ENCODE peak calls at places on chromosomes 1 and 21, in nine cellular contexts. One of them, this sample, is unnamed.

GRCh38 chr1:32172621-32173245 is 6.7 kb upstream of the TXLNA start:
- DNase-seq in testis: no peak
- DNase-seq in CD8-positive, alpha-beta T cell: no peak
- DNase-seq in ovary: no peak
- DNase-seq in choroid plexus epithelial cell: peak
- DNase-seq in uterus: no peak
- DNase-seq in AG09309: no peak
- DNase-seq in tibial artery: no peak
- DNase-seq in GM10248: no peak
- DNase-seq in this sample: no peak

GRCh38 chr1:245458234-245458633 is 303.4 kb downstream of the KIF26B start:
- DNase-seq in tibial artery: no peak
- DNase-seq in uterus: no peak
- DNase-seq in ovary: no peak
- DNase-seq in choroid plexus epithelial cell: no peak
- DNase-seq in AG09309: no peak
- DNase-seq in GM10248: no peak
- DNase-seq in testis: no peak
- DNase-seq in CD8-positive, alpha-beta T cell: no peak
- DNase-seq in this sample: no peak

GRCh38 chr1:200893411-200893901 is 1.2 kb upstream of the INAVA start:
- DNase-seq in AG09309: no peak
- DNase-seq in GM10248: no peak
- DNase-seq in choroid plexus epithelial cell: no peak
- DNase-seq in CD8-positive, alpha-beta T cell: no peak
- DNase-seq in testis: no peak
- DNase-seq in tibial artery: no peak
- DNase-seq in uterus: no peak
- DNase-seq in ovary: peak
- DNase-seq in this sample: no peak

GRCh38 chr1:75136158-75136815 is 2.1 kb downstream of the LHX8 start:
- DNase-seq in GM10248: no peak
- DNase-seq in testis: no peak
- DNase-seq in choroid plexus epithelial cell: no peak
- DNase-seq in ovary: no peak
- DNase-seq in uterus: no peak
- DNase-seq in tibial artery: no peak
- DNase-seq in AG09309: no peak
- DNase-seq in CD8-positive, alpha-beta T cell: no peak
- DNase-seq in this sample: no peak

GRCh38 chr1:155970531-155971167 is 7.7 kb downstream of the ARHGEF2 start:
- DNase-seq in GM10248: peak
- DNase-seq in AG09309: no peak
- DNase-seq in CD8-positive, alpha-beta T cell: no peak
- DNase-seq in tibial artery: peak
- DNase-seq in choroid plexus epithelial cell: peak
- DNase-seq in testis: peak
- DNase-seq in ovary: peak
- DNase-seq in uterus: peak
- DNase-seq in this sample: no peak

GRCh38 chr21:45481977-45482898 is 60.0 kb downstream of the SLC19A1 start:
- DNase-seq in choroid plexus epithelial cell: no peak
- DNase-seq in GM10248: no peak
- DNase-seq in uterus: no peak
- DNase-seq in testis: no peak
- DNase-seq in ovary: no peak
- DNase-seq in CD8-positive, alpha-beta T cell: no peak
- DNase-seq in AG09309: no peak
- DNase-seq in tibial artery: no peak
- DNase-seq in this sample: no peak

GRCh38 chr1:202029171-202029665 is 18.8 kb downstream of the ELF3 start:
- DNase-seq in CD8-positive, alpha-beta T cell: no peak
- DNase-seq in uterus: no peak
- DNase-seq in choroid plexus epithelial cell: peak
- DNase-seq in ovary: no peak
- DNase-seq in GM10248: no peak
- DNase-seq in tibial artery: no peak
- DNase-seq in testis: no peak
- DNase-seq in AG09309: peak
- DNase-seq in this sample: peak

GRCh38 chr1:103326595-103326994 is 198.9 kb upstream of the RNPC3 start:
- DNase-seq in ovary: no peak
- DNase-seq in testis: no peak
- DNase-seq in CD8-positive, alpha-beta T cell: no peak
- DNase-seq in tibial artery: no peak
- DNase-seq in GM10248: no peak
- DNase-seq in uterus: no peak
- DNase-seq in AG09309: no peak
- DNase-seq in choroid plexus epithelial cell: no peak
- DNase-seq in this sample: no peak

GRCh38 chr21:45741691-45742090 is 98.2 kb downstream of the PCBP3 start:
- DNase-seq in uterus: no peak
- DNase-seq in AG09309: no peak
- DNase-seq in ovary: no peak
- DNase-seq in tibial artery: no peak
- DNase-seq in CD8-positive, alpha-beta T cell: no peak
- DNase-seq in GM10248: no peak
- DNase-seq in choroid plexus epithelial cell: no peak
- DNase-seq in testis: no peak
- DNase-seq in this sample: no peak

GRCh38 chr1:26358411-26359384 is 4.8 kb upstream of the CRYBG2 start:
- DNase-seq in testis: no peak
- DNase-seq in GM10248: no peak
- DNase-seq in uterus: no peak
- DNase-seq in choroid plexus epithelial cell: no peak
- DNase-seq in tibial artery: no peak
- DNase-seq in AG09309: no peak
- DNase-seq in CD8-positive, alpha-beta T cell: peak
- DNase-seq in ovary: no peak
- DNase-seq in this sample: no peak

GRCh38 chr1:18814340-18815202 is 44.9 kb downstream of the TAS1R2 start:
- DNase-seq in GM10248: no peak
- DNase-seq in testis: no peak
- DNase-seq in choroid plexus epithelial cell: no peak
- DNase-seq in CD8-positive, alpha-beta T cell: no peak
- DNase-seq in ovary: no peak
- DNase-seq in AG09309: no peak
- DNase-seq in uterus: no peak
- DNase-seq in tibial artery: no peak
- DNase-seq in this sample: no peak

GRCh38 chr1:231039161-231040018 is 664 bp downstream of the FAM89A start:
- DNase-seq in GM10248: peak
- DNase-seq in tibial artery: no peak
- DNase-seq in testis: peak
- DNase-seq in ovary: peak
- DNase-seq in CD8-positive, alpha-beta T cell: peak
- DNase-seq in uterus: peak
- DNase-seq in choroid plexus epithelial cell: peak
- DNase-seq in AG09309: no peak
- DNase-seq in this sample: no peak

GRCh38 chr1:173416034-173416433 is 61.1 kb upstream of the PRDX6 start:
- DNase-seq in ovary: no peak
- DNase-seq in CD8-positive, alpha-beta T cell: no peak
- DNase-seq in testis: no peak
- DNase-seq in GM10248: no peak
- DNase-seq in uterus: no peak
- DNase-seq in tibial artery: no peak
- DNase-seq in AG09309: no peak
- DNase-seq in choroid plexus epithelial cell: no peak
- DNase-seq in this sample: no peak

GRCh38 chr1:179550753-179551682 is 24.7 kb downstream of the NPHS2 start:
- DNase-seq in GM10248: no peak
- DNase-seq in uterus: no peak
- DNase-seq in AG09309: peak
- DNase-seq in ovary: no peak
- DNase-seq in CD8-positive, alpha-beta T cell: no peak
- DNase-seq in tibial artery: no peak
- DNase-seq in testis: no peak
- DNase-seq in choroid plexus epithelial cell: peak
- DNase-seq in this sample: no peak

GRCh38 chr21:44462090-44462833 is 7.0 kb downstream of the LRRC3 start:
- DNase-seq in AG09309: no peak
- DNase-seq in ovary: no peak
- DNase-seq in GM10248: no peak
- DNase-seq in testis: no peak
- DNase-seq in tibial artery: no peak
- DNase-seq in CD8-positive, alpha-beta T cell: no peak
- DNase-seq in uterus: no peak
- DNase-seq in choroid plexus epithelial cell: no peak
- DNase-seq in this sample: no peak

GRCh38 chr21:44462834-44463200 is 7.5 kb downstream of the LRRC3 start:
- DNase-seq in uterus: no peak
- DNase-seq in choroid plexus epithelial cell: no peak
- DNase-seq in ovary: no peak
- DNase-seq in GM10248: no peak
- DNase-seq in tibial artery: no peak
- DNase-seq in CD8-positive, alpha-beta T cell: no peak
- DNase-seq in AG09309: no peak
- DNase-seq in testis: no peak
- DNase-seq in this sample: no peak

GRCh38 chr21:44460441-44460755 is 5.1 kb downstream of the LRRC3 start:
- DNase-seq in testis: no peak
- DNase-seq in choroid plexus epithelial cell: no peak
- DNase-seq in uterus: no peak
- DNase-seq in ovary: no peak
- DNase-seq in AG09309: no peak
- DNase-seq in CD8-positive, alpha-beta T cell: no peak
- DNase-seq in tibial artery: no peak
- DNase-seq in GM10248: no peak
- DNase-seq in this sample: no peak

GRCh38 chr21:44461005-44461404 is 5.7 kb downstream of the LRRC3 start:
- DNase-seq in uterus: no peak
- DNase-seq in choroid plexus epithelial cell: no peak
- DNase-seq in testis: no peak
- DNase-seq in GM10248: no peak
- DNase-seq in ovary: no peak
- DNase-seq in CD8-positive, alpha-beta T cell: no peak
- DNase-seq in AG09309: no peak
- DNase-seq in tibial artery: no peak
- DNase-seq in this sample: no peak

GRCh38 chr21:44461438-44462089 is 6.3 kb downstream of the LRRC3 start:
- DNase-seq in tibial artery: no peak
- DNase-seq in AG09309: no peak
- DNase-seq in GM10248: no peak
- DNase-seq in uterus: no peak
- DNase-seq in ovary: no peak
- DNase-seq in CD8-positive, alpha-beta T cell: no peak
- DNase-seq in choroid plexus epithelial cell: no peak
- DNase-seq in testis: peak
- DNase-seq in this sample: no peak
- TF ChIP-seq CTCF in tibial artery: no peak
- TF ChIP-seq CTCF in AG09309: no peak
- TF ChIP-seq CTCF in GM10248: no peak
- TF ChIP-seq CTCF in uterus: no peak
- TF ChIP-seq CTCF in ovary: no peak
- TF ChIP-seq CTCF in CD8-positive, alpha-beta T cell: no peak
- TF ChIP-seq CTCF in choroid plexus epithelial cell: no peak
- TF ChIP-seq CTCF in testis: peak
- TF ChIP-seq CTCF in this sample: no peak

GRCh38 chr1:3350441-3351261 is 103.8 kb upstream of the ARHGEF16 start:
- DNase-seq in uterus: peak
- DNase-seq in testis: peak
- DNase-seq in GM10248: no peak
- DNase-seq in ovary: peak
- DNase-seq in AG09309: no peak
- DNase-seq in CD8-positive, alpha-beta T cell: no peak
- DNase-seq in tibial artery: peak
- DNase-seq in choroid plexus epithelial cell: peak
- DNase-seq in this sample: no peak

GRCh38 chr1:3347257-3348020 is 107.0 kb upstream of the ARHGEF16 start:
- DNase-seq in tibial artery: no peak
- DNase-seq in uterus: no peak
- DNase-seq in choroid plexus epithelial cell: no peak
- DNase-seq in AG09309: no peak
- DNase-seq in testis: no peak
- DNase-seq in ovary: no peak
- DNase-seq in CD8-positive, alpha-beta T cell: no peak
- DNase-seq in GM10248: no peak
- DNase-seq in this sample: no peak

GRCh38 chr1:3349968-3350299 is 104.5 kb upstream of the ARHGEF16 start:
- DNase-seq in ovary: no peak
- DNase-seq in choroid plexus epithelial cell: no peak
- DNase-seq in uterus: no peak
- DNase-seq in GM10248: no peak
- DNase-seq in testis: no peak
- DNase-seq in tibial artery: no peak
- DNase-seq in AG09309: no peak
- DNase-seq in CD8-positive, alpha-beta T cell: no peak
- DNase-seq in this sample: no peak

GRCh38 chr1:3348196-3348865 is 106.1 kb upstream of the ARHGEF16 start:
- DNase-seq in testis: peak
- DNase-seq in tibial artery: no peak
- DNase-seq in GM10248: no peak
- DNase-seq in CD8-positive, alpha-beta T cell: no peak
- DNase-seq in ovary: no peak
- DNase-seq in uterus: no peak
- DNase-seq in choroid plexus epithelial cell: no peak
- DNase-seq in AG09309: no peak
- DNase-seq in this sample: no peak

GRCh38 chr1:3349161-3349967 is 105.1 kb upstream of the ARHGEF16 start:
- DNase-seq in uterus: no peak
- DNase-seq in AG09309: no peak
- DNase-seq in CD8-positive, alpha-beta T cell: no peak
- DNase-seq in tibial artery: no peak
- DNase-seq in GM10248: no peak
- DNase-seq in testis: peak
- DNase-seq in choroid plexus epithelial cell: no peak
- DNase-seq in ovary: no peak
- DNase-seq in this sample: no peak
- TF ChIP-seq CTCF in uterus: no peak
- TF ChIP-seq CTCF in AG09309: peak
- TF ChIP-seq CTCF in CD8-positive, alpha-beta T cell: no peak
- TF ChIP-seq CTCF in tibial artery: peak
- TF ChIP-seq CTCF in GM10248: no peak
- TF ChIP-seq CTCF in testis: peak
- TF ChIP-seq CTCF in choroid plexus epithelial cell: peak
- TF ChIP-seq CTCF in ovary: no peak
- TF ChIP-seq CTCF in this sample: no peak

DNA sequence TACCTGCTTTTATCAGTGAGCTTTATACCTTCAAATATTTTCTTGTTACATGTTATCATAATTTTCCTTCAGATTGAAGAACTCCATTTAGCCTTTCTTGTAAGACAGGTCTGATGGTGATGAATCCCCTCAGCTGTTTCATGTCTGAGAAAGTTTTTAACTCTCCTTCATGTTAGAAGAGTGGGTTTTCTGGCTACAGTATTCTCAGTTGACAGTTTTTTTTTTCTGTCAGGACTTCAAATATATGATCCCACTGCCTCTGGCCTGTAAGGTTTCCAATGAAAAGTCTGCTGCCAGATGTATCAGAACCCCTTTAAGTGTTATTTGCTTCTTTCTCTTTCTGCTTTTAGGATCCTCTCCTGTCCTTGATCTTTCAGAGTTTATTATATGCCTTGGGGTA is 248.2 kb downstream of the LBR start:
- DNase-seq in CD8-positive, alpha-beta T cell: no peak
- DNase-seq in AG09309: no peak
- DNase-seq in testis: no peak
- DNase-seq in uterus: no peak
- DNase-seq in ovary: no peak
- DNase-seq in choroid plexus epithelial cell: no peak
- DNase-seq in GM10248: no peak
- DNase-seq in tibial artery: no peak
- DNase-seq in this sample: no peak
- TF ChIP-seq CTCF in CD8-positive, alpha-beta T cell: no peak
- TF ChIP-seq CTCF in AG09309: no peak
- TF ChIP-seq CTCF in testis: no peak
- TF ChIP-seq CTCF in uterus: no peak
- TF ChIP-seq CTCF in ovary: no peak
- TF ChIP-seq CTCF in choroid plexus epithelial cell: no peak
- TF ChIP-seq CTCF in GM10248: no peak
- TF ChIP-seq CTCF in tibial artery: no peak
- TF ChIP-seq CTCF in this sample: no peak

GRCh38 chr1:184838374-184838995 is 83.8 kb upstream of the EDEM3 start:
- DNase-seq in ovary: no peak
- DNase-seq in tibial artery: peak
- DNase-seq in GM10248: no peak
- DNase-seq in testis: peak
- DNase-seq in choroid plexus epithelial cell: peak
- DNase-seq in CD8-positive, alpha-beta T cell: no peak
- DNase-seq in AG09309: peak
- DNase-seq in uterus: peak
- DNase-seq in this sample: peak
- TF ChIP-seq CTCF in ovary: no peak
- TF ChIP-seq CTCF in tibial artery: no peak
- TF ChIP-seq CTCF in GM10248: no peak
- TF ChIP-seq CTCF in testis: no peak
- TF ChIP-seq CTCF in choroid plexus epithelial cell: peak
- TF ChIP-seq CTCF in CD8-positive, alpha-beta T cell: no peak
- TF ChIP-seq CTCF in AG09309: no peak
- TF ChIP-seq CTCF in uterus: no peak
- TF ChIP-seq CTCF in this sample: no peak

This sample was measured in AG09319.